ENCODE peak calls at places on chromosome 14, in four cellular contexts. L is neuronal stem cell; F is HepG2; B is CD8-positive, alpha-beta T cell. G is an unnamed sample. For H3K4me1, the result is how much of the 10 kb centered on the place peaks cover.

GRCh38 chr14:64196668-64197411 is 97.3 kb downstream of the ESR2 start:
- DNase-seq in L (peak), F (no peak), B (no peak), G (peak)

GRCh38 chr14:72657214-72657921 is 236.5 kb downstream of the DPF3 start:
- DNase-seq in L (no peak), F (no peak), B (no peak), G (no peak)

GRCh38 chr14:69242311-69243224 is 17.4 kb upstream of the GALNT16 start:
- DNase-seq in L (peak), F (peak), B (peak), G (no peak)

GRCh38 chr14:69963966-69964365 is 84.8 kb downstream of the SMOC1 start:
- DNase-seq in L (no peak), F (no peak), B (no peak), G (no peak)

GRCh38 chr14:21068521-21069387 is 1.4 kb upstream of the ARHGEF40 start:
- DNase-seq in L (peak), F (peak), B (peak), G (no peak)

GRCh38 chr14:91753501-91754128 is 21.7 kb upstream of the CATSPERB start:
- DNase-seq in L (no peak), F (no peak), B (no peak), G (no peak)

GRCh38 chr14:68199465-68200145 is 380.0 kb downstream of the RAD51B start:
- DNase-seq in L (peak), F (no peak), B (no peak), G (no peak)

GRCh38 chr14:82602794-82603193 is 1069.1 kb upstream of the SEL1L start:
- DNase-seq in L (no peak), F (no peak), B (no peak), G (no peak)

GRCh38 chr14:93035917-93036651 is 79.6 kb downstream of the ITPK1 start:
- DNase-seq in L (peak), F (peak), B (peak), G (no peak)

GRCh38 chr14:77181124-77181602 is 435 bp upstream of the TMEM63C start:
- DNase-seq in L (no peak), F (no peak), B (no peak), G (no peak)

GRCh38 chr14:61451891-61452400 is 130.6 kb downstream of the PRKCH start:
- DNase-seq in L (no peak), F (no peak), B (no peak), G (no peak)

GRCh38 chr14:78752789-78753188 is 582.6 kb downstream of the NRXN3 start:
- DNase-seq in L (no peak), F (no peak), B (no peak), G (no peak)

GRCh38 chr14:80136358-80136757 is 74.9 kb downstream of the DIO2 start:
- DNase-seq in L (peak), F (no peak), B (no peak), G (peak)

GRCh38 chr14:104724407-104724980 is 465 bp downstream of the ADSS1 start:
- DNase-seq in L (no peak), F (no peak), B (no peak), G (no peak)

GRCh38 chr14:50063876-50064420 is 52.4 kb downstream of the VCPKMT start:
- DNase-seq in L (no peak), F (no peak), B (no peak), G (no peak)

GRCh38 chr14:43778607-43778955 is 728.5 kb downstream of the FSCB start:
- DNase-seq in L (no peak), F (peak), B (no peak), G (no peak)

GRCh38 chr14:104155513-104155912 is 17.1 kb downstream of the KIF26A start:
- DNase-seq in L (no peak), F (no peak), B (no peak), G (no peak)

GRCh38 chr14:44649056-44649455 is 142.0 kb upstream of the FSCB start:
- DNase-seq in L (no peak), F (no peak), B (no peak), G (no peak)

GRCh38 chr14:89493877-89494634 is 77.0 kb upstream of the FOXN3 start:
- DNase-seq in L (no peak), F (peak), B (no peak), G (no peak)
- H3K4me3 ChIP-seq in L (no peak), F (no peak), B (no peak), G (no peak)

DNA sequence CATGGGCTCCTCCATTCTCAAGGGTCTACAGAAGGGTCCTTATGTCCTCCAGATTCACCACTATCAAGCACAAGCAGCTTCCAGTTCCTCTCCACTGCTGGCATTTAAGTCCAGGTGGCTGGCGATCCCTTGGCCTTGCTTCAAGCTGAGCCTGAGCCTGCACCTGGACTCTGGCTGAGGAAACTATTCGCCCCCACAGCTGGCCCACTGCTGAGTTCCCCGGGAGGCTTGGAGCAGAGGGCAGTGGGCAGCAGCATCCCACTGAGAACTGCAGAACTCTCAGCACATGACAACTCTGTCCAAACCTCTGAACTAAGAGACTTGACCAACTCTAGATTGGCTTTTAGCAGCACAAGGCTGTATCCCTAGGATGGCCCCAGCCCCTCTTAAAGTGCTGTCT is 11.3 kb upstream of the RABGGTA start:
- DNase-seq in L (no peak), F (no peak), B (no peak), G (peak)
- H3K4me1 ChIP-seq in L (under half), F (under half), B (under half), G (under half)

GRCh38 chr14:54627718-54628345 is 60.9 kb downstream of the SAMD4A start:
- DNase-seq in L (no peak), F (no peak), B (no peak), G (no peak)
- H3K4me3 ChIP-seq in L (no peak), F (no peak), B (peak), G (no peak)

DNA sequence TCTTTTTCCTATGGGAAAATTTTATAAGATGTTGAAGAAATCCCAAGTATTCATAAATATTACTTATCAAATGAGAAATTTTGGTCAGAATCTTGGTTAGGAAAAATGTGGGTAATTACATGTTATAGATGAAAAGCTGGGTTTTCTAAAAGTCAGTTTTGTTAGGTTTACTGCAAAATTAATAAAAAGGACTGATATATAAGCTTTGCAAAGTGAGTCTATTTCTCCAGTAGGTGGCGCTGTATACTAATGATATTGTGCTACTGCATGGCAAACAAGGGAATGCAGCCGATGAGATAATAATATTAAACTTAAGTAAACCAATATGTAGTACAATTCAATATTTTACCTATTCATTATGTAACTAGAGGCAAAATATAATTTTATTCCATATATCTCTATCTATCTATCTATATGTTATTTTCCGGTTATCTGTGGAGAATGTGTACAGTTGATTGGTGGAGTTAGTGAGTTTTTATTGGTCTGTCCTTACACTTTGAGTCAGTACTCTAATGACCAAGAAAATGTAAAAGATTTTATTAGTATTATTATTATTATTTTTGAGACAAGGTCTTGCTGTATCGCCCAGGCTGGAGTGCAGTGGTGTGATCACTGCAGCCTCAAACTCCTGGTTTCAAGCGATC is 32.9 kb downstream of the MIPOL1 start:
- DNase-seq in L (peak), F (peak), B (no peak), G (no peak)
- H3K4me1 ChIP-seq in L (under half), F (under half), B (under half), G (under half)

GRCh38 chr14:73809386-73809785 is 42.2 kb upstream of the PTGR2 start:
- DNase-seq in L (no peak), F (no peak), B (no peak), G (no peak)
- H3K4me3 ChIP-seq in L (no peak), F (no peak), B (no peak), G (no peak)

DNA sequence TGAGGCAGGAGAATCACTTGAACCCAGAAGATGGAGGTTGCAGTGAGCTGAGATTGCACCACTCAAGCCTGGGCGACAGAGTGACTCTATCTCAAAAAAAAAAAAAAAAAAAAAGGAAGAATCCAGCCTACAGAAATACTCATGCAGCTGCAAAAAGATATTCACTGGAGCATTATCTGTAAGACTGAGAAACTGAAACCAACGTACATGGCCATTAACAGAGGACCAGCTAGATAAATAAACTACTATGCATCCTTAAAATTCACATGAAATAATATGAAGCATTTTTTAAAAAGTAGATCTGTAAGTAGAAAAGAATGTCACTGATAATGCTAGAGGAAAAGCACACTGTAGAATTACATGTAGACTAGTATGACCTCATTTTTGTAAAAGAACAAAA is 3.5 kb downstream of the SLC7A7 start:
- DNase-seq in L (no peak), F (no peak), B (no peak), G (no peak)
- H3K4me1 ChIP-seq in L (under half), F (under half), B (under half), G (under half)